ENCODE peak calls at places on chromosomes 16 and 17, in eight cellular contexts. F, H, U, K, S, Q, N and J are unnamed samples.

GRCh38 chr17:67125417-67125816 is 81.1 kb downstream of the CACNG1 start:
- DNase-seq in F (no peak), H (no peak), U (no peak), K (peak; percentile 32), S (no peak), Q (no peak), N (peak; percentile 71), J (no peak)

GRCh38 chr16:28924399-28924761 is 658 bp downstream of the RABEP2 start:
- DNase-seq in F (no peak), H (no peak), U (no peak), K (no peak), S (no peak), Q (no peak), N (no peak), J (no peak)

GRCh38 chr17:27241346-27241946 is 52.5 kb upstream of the WSB1 start:
- DNase-seq in F (no peak), H (peak; percentile 95), U (no peak), K (peak; percentile 74), S (peak; percentile 41), Q (no peak), N (no peak), J (peak; percentile 71)

GRCh38 chr16:73047221-73047535 is 750 bp downstream of the ZFHX3 start:
- DNase-seq in F (no peak), H (no peak), U (no peak), K (peak; percentile 85), S (no peak), Q (no peak), N (no peak), J (no peak)

GRCh38 chr17:72788950-72789585 is 303.4 kb downstream of the SLC39A11 start:
- DNase-seq in F (no peak), H (no peak), U (no peak), K (peak; percentile 28), S (no peak), Q (no peak), N (no peak), J (no peak)

GRCh38 chr16:89951509-89951908 is 3.0 kb downstream of the DEF8 start:
- DNase-seq in F (no peak), H (no peak), U (no peak), K (no peak), S (no peak), Q (no peak), N (no peak), J (no peak)

GRCh38 chr17:50627782-50628601 is 6.7 kb upstream of the ABCC3 start:
- DNase-seq in F (no peak), H (peak; percentile 48), U (peak; percentile 66), K (no peak), S (no peak), Q (peak; percentile 48), N (peak; percentile 79), J (peak; percentile 90)

GRCh38 chr17:3961564-3962047 is 2.6 kb downstream of the ATP2A3 start:
- DNase-seq in F (peak; percentile 97), H (no peak), U (no peak), K (no peak), S (no peak), Q (peak; percentile 98), N (no peak), J (no peak)

GRCh38 chr17:38875477-38876080 is 5.7 kb downstream of the LASP1 start:
- DNase-seq in F (no peak), H (no peak), U (no peak), K (peak; percentile 53), S (no peak), Q (no peak), N (no peak), J (no peak)

GRCh38 chr16:89612415-89612814 is 1.0 kb upstream of the DPEP1 start:
- DNase-seq in F (no peak), H (no peak), U (no peak), K (no peak), S (no peak), Q (no peak), N (no peak), J (no peak)

GRCh38 chr16:25097304-25097988 is 14.1 kb upstream of the LCMT1 start:
- DNase-seq in F (no peak), H (no peak), U (no peak), K (peak; percentile 43), S (no peak), Q (no peak), N (no peak), J (no peak)

GRCh38 chr17:77696151-77696719 is 262.3 kb upstream of the TNRC6C start:
- DNase-seq in F (no peak), H (no peak), U (peak; percentile 79), K (no peak), S (no peak), Q (no peak), N (peak; percentile 37), J (peak; percentile 11)

GRCh38 chr16:87356491-87356853 is 27.1 kb downstream of the FBXO31 start:
- DNase-seq in F (no peak), H (no peak), U (no peak), K (no peak), S (no peak), Q (no peak), N (no peak), J (no peak)

GRCh38 chr16:35365675-35366074 is 1906.3 kb downstream of the TP53TG3F start:
- DNase-seq in F (no peak), H (no peak), U (no peak), K (no peak), S (no peak), Q (no peak), N (no peak), J (no peak)
- H3K9me3 ChIP-seq in F (no peaks in the 10 kb centered on the region), H (no peaks in the 10 kb centered on the region), U (peaks cover 13% of the 10 kb centered on the region), K (no peaks in the 10 kb centered on the region), S (peaks cover 6% of the 10 kb centered on the region), Q (no peaks in the 10 kb centered on the region), N (no peaks in the 10 kb centered on the region), J (no peaks in the 10 kb centered on the region)

DNA sequence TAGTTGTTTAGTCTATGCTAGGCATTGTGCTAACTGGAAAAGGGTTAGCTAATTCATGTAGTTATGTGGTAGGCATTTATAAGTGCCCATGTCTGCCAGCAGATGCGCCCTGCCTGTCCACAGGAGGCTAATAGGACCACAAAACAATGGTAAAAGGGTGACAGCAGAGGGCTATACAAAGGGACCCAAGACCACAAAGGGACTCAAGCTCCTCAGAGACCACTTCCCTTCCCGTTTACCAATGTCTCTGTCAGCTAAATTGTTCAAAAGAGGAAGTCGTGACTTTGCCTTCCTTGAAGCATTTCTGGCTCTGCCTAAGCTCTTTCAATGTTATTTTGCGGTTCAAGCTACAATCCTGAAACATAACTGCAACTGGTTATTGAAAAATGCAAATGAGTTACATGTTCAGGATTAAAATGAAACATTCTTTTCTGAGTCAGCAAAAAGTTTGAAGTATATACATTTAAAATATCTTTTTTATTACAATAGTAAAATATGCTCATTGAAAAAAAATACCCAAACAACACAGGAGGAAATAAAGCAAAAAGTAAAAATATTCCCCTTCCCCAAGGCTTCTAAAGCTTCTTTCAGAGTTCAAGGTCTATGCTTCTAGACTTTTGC is 149.2 kb downstream of the MAF start:
- DNase-seq in F (peak; percentile 19), H (no peak), U (no peak), K (no peak), S (no peak), Q (peak; percentile 75), N (no peak), J (no peak)
- TF ChIP-seq EZH2phosphoT487 in F (no peak), H (no peak), U (no peak), K (no peak), S (no peak), Q (no peak), N (no peak), J (no peak)

GRCh38 chr17:16584273-16584995 is 15.4 kb upstream of the ZNF287 start:
- DNase-seq in F (peak; percentile 8), H (peak; percentile 97), U (peak; percentile 95), K (peak; percentile 96), S (no peak), Q (no peak), N (peak; percentile 95), J (peak; percentile 96)

GRCh38 chr17:16583781-16584180 is 14.8 kb upstream of the ZNF287 start:
- DNase-seq in F (no peak), H (no peak), U (no peak), K (no peak), S (no peak), Q (no peak), N (no peak), J (no peak)

GRCh38 chr17:16589097-16589969 is 20.3 kb upstream of the ZNF287 start:
- DNase-seq in F (peak; percentile 74), H (peak; percentile 92), U (peak; percentile 97), K (peak; percentile 93), S (peak; percentile 64), Q (peak; percentile 93), N (peak; percentile 95), J (peak; percentile 95)

DNA sequence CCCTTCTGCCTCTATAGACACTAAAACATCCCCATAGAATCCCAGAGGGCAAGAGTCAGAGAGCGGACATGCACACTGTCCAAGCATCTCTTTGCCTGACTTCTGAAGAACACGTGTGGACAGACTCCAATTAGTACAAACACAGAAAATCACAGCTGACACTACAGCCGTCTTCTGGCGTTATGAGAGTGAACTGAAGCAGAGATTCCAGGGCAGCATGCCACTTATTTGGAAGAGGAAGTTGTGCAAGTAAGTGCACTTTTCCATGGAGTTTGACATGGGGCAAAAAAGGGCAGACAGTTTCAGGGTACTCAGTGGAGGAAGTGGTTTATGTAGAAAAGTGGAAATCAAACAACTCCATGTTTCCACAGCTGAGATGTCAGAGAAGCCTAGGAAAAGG is 16.8 kb upstream of the ZNF287 start:
- DNase-seq in F (no peak), H (no peak), U (no peak), K (peak; percentile 23), S (no peak), Q (no peak), N (no peak), J (no peak)
- H3K9me3 ChIP-seq in F (no peaks in the 10 kb centered on the region), H (peaks cover 9% of the 10 kb centered on the region), U (no peaks in the 10 kb centered on the region), K (no peaks in the 10 kb centered on the region), S (peaks cover 7% of the 10 kb centered on the region), Q (no peaks in the 10 kb centered on the region), N (no peaks in the 10 kb centered on the region), J (no peaks in the 10 kb centered on the region)

GRCh38 chr16:49049644-49050043 is 232.0 kb downstream of the CBLN1 start:
- DNase-seq in F (no peak), H (no peak), U (no peak), K (no peak), S (no peak), Q (no peak), N (no peak), J (no peak)

GRCh38 chr16:49050607-49051006 is 231.0 kb downstream of the CBLN1 start:
- DNase-seq in F (no peak), H (no peak), U (no peak), K (no peak), S (no peak), Q (no peak), N (peak; percentile 46), J (peak; percentile 43)

GRCh38 chr16:49048557-49048956 is 233.1 kb downstream of the CBLN1 start:
- DNase-seq in F (no peak), H (peak; percentile 64), U (no peak), K (peak; percentile 32), S (peak; percentile 31), Q (no peak), N (no peak), J (no peak)

GRCh38 chr16:49051626-49052025 is 230.0 kb downstream of the CBLN1 start:
- DNase-seq in F (no peak), H (no peak), U (no peak), K (no peak), S (no peak), Q (no peak), N (no peak), J (no peak)

GRCh38 chr16:49049191-49049590 is 232.4 kb downstream of the CBLN1 start:
- DNase-seq in F (no peak), H (no peak), U (no peak), K (no peak), S (no peak), Q (no peak), N (no peak), J (no peak)
- TF ChIP-seq EZH2phosphoT487 in F (no peak), H (no peak), U (no peak), K (no peak), S (no peak), Q (no peak), N (no peak), J (no peak)

GRCh38 chr16:3188675-3188924 is 596 bp downstream of the OR1F1 start:
- DNase-seq in F (no peak), H (no peak), U (no peak), K (no peak), S (no peak), Q (no peak), N (no peak), J (no peak)
- H3K9me3 ChIP-seq in F (no peaks in the 10 kb centered on the region), H (no peaks in the 10 kb centered on the region), U (no peaks in the 10 kb centered on the region), K (no peaks in the 10 kb centered on the region), S (no peaks in the 10 kb centered on the region), Q (no peaks in the 10 kb centered on the region), N (no peaks in the 10 kb centered on the region), J (no peaks in the 10 kb centered on the region)